ENCODE peak calls at places on chromosomes 6 and 20, in eight cellular contexts. F is right lobe of liver, P is left lung, N is A549, H is heart right ventricle, Y is fibroblast of lung, S is keratinocyte, Q is body of pancreas. T is an unnamed sample. For H3K4me1, the result is how much of the 10 kb centered on the place peaks cover.

GRCh38 chr6:137002505-137002904 is 42.3 kb downstream of the IL20RA start:
- DNase-seq in N (no peak), P (no peak), Q (no peak), S (no peak), F (no peak), H (no peak), Y (no peak), T (no peak)

GRCh38 chr6:139764498-139764986 is 390.1 kb upstream of the CITED2 start:
- DNase-seq in P (no peak), N (peak), F (no peak), Y (peak), S (peak), H (peak), Q (no peak), T (no peak)

GRCh38 chr6:42281570-42281969 is 63.9 kb upstream of the MRPS10 start:
- DNase-seq in Q (no peak), F (no peak), S (no peak), Y (no peak), H (no peak), N (no peak), P (no peak), T (no peak)

GRCh38 chr20:44384423-44385027 is 29.0 kb downstream of the HNF4A start:
- DNase-seq in S (peak), Y (peak), H (peak), Q (peak), P (peak), F (peak), N (peak), T (peak)

GRCh38 chr20:7836076-7836475 is 104.2 kb downstream of the HAO1 start:
- DNase-seq in P (no peak), S (no peak), F (no peak), Q (no peak), H (no peak), Y (no peak), N (no peak), T (no peak)

GRCh38 chr6:37705239-37706051 is 7.8 kb upstream of the MDGA1 start:
- DNase-seq in N (peak), F (peak), P (peak), H (peak), S (no peak), Q (peak), Y (peak), T (peak)

GRCh38 chr6:136403166-136403980 is 113.7 kb upstream of the BCLAF1 start:
- DNase-seq in S (peak), P (no peak), H (no peak), F (no peak), N (peak), Y (peak), Q (no peak), T (no peak)

GRCh38 chr20:8428988-8429387 is 296.9 kb downstream of the PLCB1 start:
- DNase-seq in H (no peak), F (no peak), N (no peak), S (no peak), Y (no peak), P (no peak), Q (no peak), T (no peak)

GRCh38 chr6:105272783-105273182 is 93.0 kb upstream of the POPDC3 start:
- DNase-seq in S (no peak), H (peak), Y (peak), F (no peak), P (peak), Q (peak), N (peak), T (no peak)

GRCh38 chr6:44594471-44594870 is 207.0 kb downstream of the CDC5L start:
- DNase-seq in N (no peak), S (no peak), Y (no peak), Q (no peak), F (no peak), H (no peak), P (peak), T (no peak)

GRCh38 chr6:159079367-159079766 is 34.6 kb upstream of the TAGAP start:
- DNase-seq in S (no peak), F (no peak), H (no peak), Y (peak), Q (no peak), P (no peak), N (no peak), T (no peak)

GRCh38 chr20:5222919-5223634 is 93.7 kb downstream of the PROKR2 start:
- DNase-seq in Q (peak), S (peak), P (no peak), N (peak), H (peak), Y (peak), F (peak), T (peak)

GRCh38 chr6:170099387-170099786 is 191.5 kb downstream of the DLL1 start:
- DNase-seq in N (no peak), P (no peak), F (peak), Q (no peak), Y (no peak), H (peak), S (no peak), T (no peak)

GRCh38 chr6:43948527-43949450 is 178.5 kb downstream of the MRPL14 start:
- DNase-seq in F (no peak), Y (peak), H (no peak), P (no peak), N (no peak), S (no peak), Q (no peak), T (no peak)

GRCh38 chr6:84150680-84151079 is 76.8 kb downstream of the CEP162 start:
- DNase-seq in F (no peak), Y (peak), S (no peak), H (no peak), P (no peak), Q (no peak), N (no peak), T (no peak)

DNA sequence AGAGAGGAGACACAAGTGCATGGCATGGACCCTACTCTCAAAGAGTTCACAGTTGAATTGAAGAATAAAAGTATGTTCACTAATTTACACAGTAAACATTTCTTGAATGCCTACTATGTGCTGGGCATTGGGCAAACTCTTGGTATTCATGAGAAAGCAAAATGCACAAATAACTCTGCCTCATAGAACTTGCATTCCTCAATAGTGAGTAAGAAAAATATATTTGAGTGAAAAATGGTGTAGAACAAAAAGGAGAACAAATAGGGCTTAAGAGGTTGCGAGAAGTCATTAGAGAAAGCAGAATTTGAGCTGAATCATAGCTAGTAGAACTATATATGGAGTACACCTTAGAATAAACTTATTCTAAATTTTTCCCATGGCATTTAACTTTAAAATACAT is 235.9 kb downstream of the KCNQ5 start:
- DNase-seq in Y (peak), Q (no peak), F (no peak), P (no peak), N (no peak), H (no peak), S (no peak), T (no peak)
- H3K27ac ChIP-seq in Y (no peak), Q (no peak), F (no peak), P (no peak), N (no peak), H (no peak), S (no peak), T (no peak)

GRCh38 chr6:157610451-157610999 is 212.5 kb upstream of the SNX9 start:
- DNase-seq in Q (no peak), F (no peak), H (no peak), P (no peak), N (no peak), Y (no peak), S (no peak), T (no peak)
- H3K4me1 ChIP-seq in Q (under half), F (under half), H (under half), P (under half), N (under half), Y (under half), S (under half), T (under half)

DNA sequence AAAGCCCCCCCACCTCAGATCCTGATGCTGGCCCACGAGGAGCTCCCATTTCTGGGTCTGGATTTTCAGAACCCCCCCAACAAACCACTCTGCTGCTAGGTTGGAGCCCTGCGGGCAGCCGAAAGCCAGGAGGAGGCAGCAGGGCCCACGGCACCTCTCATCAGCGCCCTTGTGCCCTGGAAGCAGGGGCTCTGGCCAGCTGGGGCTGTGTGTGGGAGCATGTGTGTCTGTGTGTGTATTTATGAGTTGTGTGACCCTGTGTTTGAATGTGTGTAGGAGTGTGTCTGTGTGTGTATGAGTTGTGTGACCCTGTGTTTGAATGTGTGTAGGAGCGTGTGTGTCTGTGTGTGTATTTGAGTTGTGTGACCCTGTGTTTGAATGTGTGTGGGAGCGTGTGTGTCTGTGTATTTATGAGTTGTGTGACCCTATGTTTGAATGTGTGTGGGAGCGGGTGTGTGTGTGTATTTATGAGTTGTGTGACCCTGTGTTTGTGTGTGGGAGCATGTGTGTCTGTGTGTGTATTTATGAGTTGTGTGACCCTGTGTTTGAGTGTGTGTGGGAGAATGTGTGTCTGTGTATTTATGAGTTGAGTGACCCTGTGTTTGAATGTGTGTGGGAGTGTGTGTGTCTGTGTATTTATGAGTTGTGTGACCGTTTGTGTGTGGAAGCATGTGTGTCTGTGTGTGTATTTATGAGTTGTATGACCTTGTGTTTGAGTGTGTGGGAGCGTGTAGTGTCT is 18.9 kb downstream of the SLC17A9 start:
- DNase-seq in N (no peak), S (no peak), Q (no peak), Y (no peak), F (no peak), H (no peak), P (no peak), T (no peak)
- TF ChIP-seq CTCF in N (no peak), S (no peak), Q (no peak), Y (no peak), F (no peak), H (no peak), P (no peak), T (no peak)

GRCh38 chr6:26554669-26555504 is 16.7 kb downstream of the HMGN4 start:
- DNase-seq in N (peak), P (no peak), F (no peak), S (no peak), Y (peak), Q (peak), H (no peak), T (peak)
- H3K27ac ChIP-seq in N (peak), P (peak), F (no peak), S (peak), Y (peak), Q (peak), H (peak), T (peak)

GRCh38 chr20:57267158-57267821 is 849 bp upstream of the BMP7 start:
- DNase-seq in Y (no peak), Q (no peak), P (no peak), N (no peak), H (no peak), S (no peak), F (no peak), T (no peak)
- H3K4me1 ChIP-seq in Y (under half), Q (under half), P (under half), N (under half), H (under half), S (under half), F (under half), T (under half)

DNA sequence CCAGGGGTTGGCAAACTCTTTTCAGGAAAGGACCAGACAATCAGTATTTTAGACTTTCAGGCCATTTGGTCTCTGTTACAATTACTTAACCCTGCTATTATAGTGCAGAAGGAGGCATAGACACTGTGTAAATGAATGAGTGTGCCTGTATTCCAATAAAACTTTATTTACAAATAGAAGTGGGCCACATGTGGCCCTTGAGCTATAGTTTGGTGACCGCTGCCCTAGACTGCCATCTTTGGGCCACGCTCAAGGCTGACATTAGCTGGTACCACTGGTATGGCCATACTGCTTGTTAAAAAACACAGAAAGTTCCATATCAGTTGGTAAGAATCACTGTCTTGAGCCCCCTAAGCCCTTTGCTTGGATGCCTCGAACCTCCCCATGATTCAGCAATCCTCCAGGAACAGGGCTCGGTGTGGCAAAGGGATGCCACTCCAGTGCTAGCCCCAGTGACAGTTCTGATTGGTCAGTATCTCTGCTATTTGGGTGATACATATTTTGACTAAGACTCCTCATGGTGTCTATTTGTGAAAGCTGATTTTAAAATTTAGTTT is 23.3 kb upstream of the SNRNP48 start:
- DNase-seq in P (no peak), Q (no peak), S (no peak), Y (no peak), H (no peak), N (peak), F (no peak), T (no peak)
- TF ChIP-seq CTCF in P (no peak), Q (no peak), S (peak), Y (no peak), H (no peak), N (no peak), F (no peak), T (no peak)

GRCh38 chr20:48720256-48721020 is 107.4 kb downstream of the PREX1 start:
- DNase-seq in Y (no peak), P (no peak), H (no peak), N (no peak), S (no peak), F (no peak), Q (no peak), T (no peak)

GRCh38 chr20:48722737-48723191 is 105.0 kb downstream of the PREX1 start:
- DNase-seq in Q (peak), N (peak), P (no peak), S (no peak), H (no peak), Y (peak), F (peak), T (no peak)

GRCh38 chr20:48723308-48724264 is 104.2 kb downstream of the PREX1 start:
- DNase-seq in Q (peak), Y (peak), N (no peak), S (no peak), P (peak), H (peak), F (peak), T (no peak)

GRCh38 chr20:48721324-48722001 is 106.3 kb downstream of the PREX1 start:
- DNase-seq in P (no peak), S (no peak), Y (no peak), Q (no peak), N (no peak), F (no peak), H (no peak), T (no peak)

GRCh38 chr20:48722002-48722731 is 105.6 kb downstream of the PREX1 start:
- DNase-seq in F (peak), P (no peak), S (no peak), H (no peak), N (no peak), Q (no peak), Y (peak), T (no peak)
- H3K27ac ChIP-seq in F (no peak), P (peak), S (no peak), H (peak), N (no peak), Q (peak), Y (peak), T (peak)

GRCh38 chr20:52630138-52630537 is 342.0 kb upstream of the TSHZ2 start:
- DNase-seq in Y (no peak), Q (no peak), S (no peak), P (no peak), N (no peak), H (no peak), F (no peak), T (no peak)
- H3K4me1 ChIP-seq in Y (under half), Q (under half), S (under half), P (under half), N (under half), H (under half), F (under half), T (under half)

GRCh38 chr6:138372711-138373463 is 4.8 kb upstream of the SMIM28 start:
- DNase-seq in Y (no peak), P (no peak), H (no peak), N (no peak), S (no peak), F (no peak), Q (no peak), T (no peak)
- TF ChIP-seq CTCF in Y (no peak), P (no peak), H (no peak), N (no peak), S (no peak), F (peak), Q (no peak), T (no peak)

DNA sequence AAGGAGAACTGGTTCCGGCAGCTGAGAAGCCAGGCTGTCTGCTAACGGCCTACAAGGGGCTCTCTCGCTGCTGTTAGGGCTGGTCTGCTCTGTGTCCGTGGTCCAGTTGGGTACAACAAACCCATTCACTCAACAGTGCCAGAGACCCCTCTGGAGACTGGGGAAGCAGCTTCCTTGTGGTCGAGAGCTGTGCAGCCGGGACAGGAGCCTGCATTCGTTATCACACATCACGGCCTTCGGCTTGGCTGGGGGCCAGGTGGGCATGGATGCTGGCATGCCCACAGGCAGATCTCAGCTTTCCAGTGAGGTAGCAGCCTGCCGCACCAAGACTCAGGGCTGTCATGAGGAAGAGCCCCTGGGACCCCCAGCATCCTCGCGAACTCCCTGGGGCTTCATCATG is 124.7 kb downstream of the PREX1 start:
- DNase-seq in S (no peak), N (no peak), F (no peak), H (peak), Q (peak), Y (no peak), P (peak), T (peak)
- H3K27ac ChIP-seq in S (no peak), N (no peak), F (no peak), H (no peak), Q (no peak), Y (no peak), P (no peak), T (no peak)